ENCODE peak calls at places on chromosomes 4 and X, in four cellular contexts. K is GM23338, B is A549, G is substantia nigra. Q is an unnamed sample.

GRCh38 chr4:47817275-47817674 is 20.6 kb downstream of the CORIN start:
- DNase-seq in G (no peak), K (no peak), B (no peak), Q (no peak)

GRCh38 chrX:149962859-149963757 is 24.8 kb upstream of the EOLA2 start:
- DNase-seq in B (peak; percentile 51), G (peak; percentile 24), K (peak; percentile 61), Q (peak; percentile 58)

GRCh38 chr4:39435875-39436563 is 22.7 kb downstream of the RPL9 start:
- DNase-seq in B (no peak), G (no peak), K (peak; percentile 65), Q (no peak)

GRCh38 chrX:104084534-104085277 is 8.7 kb upstream of the TMSB15C start:
- DNase-seq in K (no peak), G (no peak), B (no peak), Q (no peak)

GRCh38 chrX:57573754-57574153 is 18.1 kb upstream of the ZXDB start:
- DNase-seq in G (no peak), B (no peak), K (peak; percentile 44), Q (no peak)

GRCh38 chrX:41238543-41238942 is 95.4 kb upstream of the DDX3X start:
- DNase-seq in G (no peak), B (no peak), K (no peak), Q (no peak)

GRCh38 chrX:37685452-37686347 is at the start of gene XK:
- DNase-seq in G (peak; percentile 4), K (peak; percentile 74), B (peak; percentile 2), Q (no peak)

GRCh38 chrX:155314260-155314659 is 20.2 kb downstream of the CLIC2 start:
- DNase-seq in B (no peak), G (no peak), K (peak; percentile 27), Q (no peak)

GRCh38 chr4:78610546-78611214 is 59.1 kb downstream of the ANXA3 start:
- DNase-seq in K (no peak), B (no peak), G (no peak), Q (no peak)

GRCh38 chr4:155960522-155960921 is 6.9 kb upstream of the CTSO start:
- DNase-seq in B (no peak), G (no peak), K (no peak), Q (no peak)

GRCh38 chrX:148588649-148589310 is 88.4 kb downstream of the AFF2 start:
- DNase-seq in K (no peak), B (no peak), G (no peak), Q (no peak)
- H3K27ac ChIP-seq in K (no peak overlapping the region), B (no peak overlapping the region), G (no peak overlapping the region), Q (no peak overlapping the region)

GRCh38 chr4:121119715-121120114 is 44.4 kb downstream of the TNIP3 start:
- DNase-seq in K (no peak), G (no peak), B (no peak), Q (no peak)
- H3K27ac ChIP-seq in K (no peak overlapping the region), G (no peak overlapping the region), B (no peak overlapping the region), Q (no peak overlapping the region)

GRCh38 chr4:104967034-104967401 is 179.7 kb upstream of the TET2 start:
- DNase-seq in G (no peak), K (no peak), B (no peak), Q (no peak)
- H3K27ac ChIP-seq in G (no peak overlapping the region), K (no peak overlapping the region), B (no peak overlapping the region), Q (no peak overlapping the region)

GRCh38 chr4:7841071-7841470 is 98.6 kb downstream of the AFAP1 start:
- DNase-seq in K (no peak), G (no peak), B (no peak), Q (no peak)
- H3K27ac ChIP-seq in K (no peak overlapping the region), G (no peak overlapping the region), B (peak overlapping the region; percentile 93), Q (peak overlapping the region; percentile 70)

GRCh38 chr4:118918388-118918787 is 29.7 kb downstream of the SYNPO2 start:
- DNase-seq in K (no peak), B (no peak), G (no peak), Q (no peak)
- H3K27ac ChIP-seq in K (no peak overlapping the region), B (no peak overlapping the region), G (no peak overlapping the region), Q (no peak overlapping the region)

DNA sequence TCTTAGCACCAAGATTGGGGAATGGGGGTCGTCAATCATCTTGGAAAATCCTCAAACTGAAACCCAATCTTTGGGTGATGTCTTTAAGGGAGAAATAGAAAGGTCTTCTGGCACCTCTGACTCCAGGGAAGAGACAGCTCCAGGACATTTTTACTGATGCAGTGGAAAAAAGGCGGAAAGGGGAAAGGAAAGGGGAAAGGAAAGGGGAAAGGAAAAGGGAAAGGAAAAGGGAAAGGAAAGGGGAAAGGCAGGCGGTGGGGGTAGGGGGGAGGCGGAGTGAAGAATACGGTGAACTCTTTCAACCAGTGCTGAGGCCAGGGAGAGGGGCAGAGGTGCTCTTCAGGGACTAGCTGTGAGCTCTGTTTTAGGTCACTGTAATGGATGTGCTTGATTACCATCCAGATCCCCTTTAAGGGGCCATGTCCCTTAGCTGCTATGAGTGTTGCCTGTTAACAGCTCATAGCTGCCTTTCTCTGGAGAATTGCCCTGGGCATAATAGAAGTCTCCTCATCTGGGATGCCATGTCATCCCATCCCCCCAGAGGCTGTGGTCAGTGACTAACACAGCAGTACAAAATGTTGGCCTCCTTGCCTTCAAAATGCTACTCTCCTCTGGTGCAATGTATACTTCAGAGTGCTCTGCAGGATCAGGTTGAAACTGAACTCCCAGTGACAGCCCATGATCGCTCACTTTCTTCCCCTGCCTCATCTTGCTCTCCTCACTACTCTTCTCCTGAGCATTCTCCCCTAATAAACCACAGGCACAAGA is 92.4 kb upstream of the AP1S2 start:
- DNase-seq in B (no peak), G (no peak), K (no peak), Q (no peak)
- H3K27ac ChIP-seq in B (no peak overlapping the region), G (no peak overlapping the region), K (no peak overlapping the region), Q (no peak overlapping the region)

GRCh38 chrX:13077168-13077567 is 32.7 kb upstream of the FAM9C start:
- DNase-seq in K (no peak), G (no peak), B (no peak), Q (no peak)
- H3K27ac ChIP-seq in K (no peak overlapping the region), G (no peak overlapping the region), B (no peak overlapping the region), Q (peak overlapping the region; percentile 82)

GRCh38 chr4:120466429-120466828 is 399.8 kb upstream of the MAD2L1 start:
- DNase-seq in K (peak; percentile 93), G (no peak), B (no peak), Q (no peak)
- H3K27ac ChIP-seq in K (no peak overlapping the region), G (no peak overlapping the region), B (no peak overlapping the region), Q (no peak overlapping the region)

DNA sequence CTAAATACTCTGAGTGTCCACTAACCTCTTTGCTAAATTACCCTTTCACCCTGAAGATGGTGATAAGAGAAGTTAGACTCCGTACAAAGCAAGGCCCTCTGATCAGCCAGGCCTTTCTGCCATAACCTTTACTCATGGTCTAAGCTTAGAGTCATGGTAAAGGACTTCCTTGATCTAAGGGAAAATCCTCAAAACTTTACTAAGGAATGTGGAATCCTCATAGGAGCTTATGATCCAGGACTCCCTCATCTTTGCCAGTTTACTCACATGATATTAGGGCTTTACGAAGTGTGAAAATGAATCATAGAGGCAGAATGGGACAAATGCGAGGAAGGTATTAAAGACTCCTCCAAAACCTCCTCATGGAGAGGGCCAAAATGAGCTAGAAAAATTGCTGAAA is 7.9 kb upstream of the FAM13A start:
- DNase-seq in K (no peak), B (no peak), G (no peak), Q (no peak)
- H3K27ac ChIP-seq in K (no peak overlapping the region), B (no peak overlapping the region), G (no peak overlapping the region), Q (no peak overlapping the region)

GRCh38 chrX:45422216-45422925 is 221.7 kb upstream of the DIPK2B start:
- DNase-seq in K (no peak), G (no peak), B (no peak), Q (no peak)
- H3K27ac ChIP-seq in K (no peak overlapping the region), G (no peak overlapping the region), B (no peak overlapping the region), Q (no peak overlapping the region)

Q was measured in Panc1.